ENCODE peak calls at places on chromosomes 7 and 10, in seven cellular contexts. One of them, this sample, is unnamed.
A peak's percentile ranks its signal among the peaks of the same experiment; 100 is the strongest.

GRCh38 chr10:12606461-12606860 is 257.1 kb downstream of the CAMK1D start:
- DNase-seq in right lobe of liver: no peak
- DNase-seq in GM12878: no peak
- DNase-seq in stomach: no peak
- DNase-seq in ovary: no peak
- DNase-seq in sigmoid colon: no peak
- DNase-seq in uterus: no peak
- DNase-seq in this sample: no peak

GRCh38 chr7:137006293-137006692 is 137.8 kb downstream of the CHRM2 start:
- DNase-seq in right lobe of liver: no peak
- DNase-seq in GM12878: no peak
- DNase-seq in stomach: no peak
- DNase-seq in ovary: no peak
- DNase-seq in sigmoid colon: no peak
- DNase-seq in uterus: no peak
- DNase-seq in this sample: no peak

GRCh38 chr10:129063212-129063611 is 403.8 kb upstream of the MGMT start:
- DNase-seq in right lobe of liver: no peak
- DNase-seq in GM12878: no peak
- DNase-seq in stomach: no peak
- DNase-seq in ovary: no peak
- DNase-seq in sigmoid colon: no peak
- DNase-seq in uterus: no peak
- DNase-seq in this sample: no peak

GRCh38 chr7:134885967-134886352 is 100.3 kb upstream of the AGBL3 start:
- DNase-seq in right lobe of liver: no peak
- DNase-seq in GM12878: no peak
- DNase-seq in stomach: no peak
- DNase-seq in ovary: no peak
- DNase-seq in sigmoid colon: no peak
- DNase-seq in uterus: no peak
- DNase-seq in this sample: no peak

GRCh38 chr10:111295788-111296187 is 219.0 kb downstream of the ADRA2A start:
- DNase-seq in right lobe of liver: no peak
- DNase-seq in GM12878: no peak
- DNase-seq in stomach: no peak
- DNase-seq in ovary: no peak
- DNase-seq in sigmoid colon: no peak
- DNase-seq in uterus: no peak
- DNase-seq in this sample: no peak

GRCh38 chr7:29796181-29796580 is 10.1 kb upstream of the WIPF3 start:
- DNase-seq in right lobe of liver: no peak
- DNase-seq in GM12878: no peak
- DNase-seq in stomach: no peak
- DNase-seq in ovary: no peak
- DNase-seq in sigmoid colon: no peak
- DNase-seq in uterus: no peak
- DNase-seq in this sample: no peak

GRCh38 chr7:131723926-131724325 is 167.5 kb upstream of the PODXL start:
- DNase-seq in right lobe of liver: no peak
- DNase-seq in GM12878: no peak
- DNase-seq in stomach: no peak
- DNase-seq in ovary: no peak
- DNase-seq in sigmoid colon: no peak
- DNase-seq in uterus: no peak
- DNase-seq in this sample: no peak

GRCh38 chr7:108598153-108598552 is 28.5 kb downstream of the DNAJB9 start:
- DNase-seq in right lobe of liver: no peak
- DNase-seq in GM12878: no peak
- DNase-seq in stomach: no peak
- DNase-seq in ovary: no peak
- DNase-seq in sigmoid colon: no peak
- DNase-seq in uterus: no peak
- DNase-seq in this sample: no peak

GRCh38 chr7:77321300-77321699 is 94.8 kb downstream of the GSAP start:
- DNase-seq in right lobe of liver: no peak
- DNase-seq in GM12878: no peak
- DNase-seq in stomach: no peak
- DNase-seq in ovary: no peak
- DNase-seq in sigmoid colon: no peak
- DNase-seq in uterus: no peak
- DNase-seq in this sample: no peak

GRCh38 chr10:53786236-53786635 is 1013.7 kb upstream of the MBL2 start:
- DNase-seq in right lobe of liver: no peak
- DNase-seq in GM12878: no peak
- DNase-seq in stomach: no peak
- DNase-seq in ovary: no peak
- DNase-seq in sigmoid colon: no peak
- DNase-seq in uterus: no peak
- DNase-seq in this sample: peak; percentile 5

GRCh38 chr10:49655099-49655498 is 24.4 kb upstream of the C10orf53 start:
- DNase-seq in right lobe of liver: no peak
- DNase-seq in GM12878: no peak
- DNase-seq in stomach: peak; percentile 17
- DNase-seq in ovary: no peak
- DNase-seq in sigmoid colon: no peak
- DNase-seq in uterus: no peak
- DNase-seq in this sample: no peak

GRCh38 chr10:12412671-12413368 is 63.5 kb downstream of the CAMK1D start:
- DNase-seq in right lobe of liver: no peak
- DNase-seq in GM12878: no peak
- DNase-seq in stomach: no peak
- DNase-seq in ovary: no peak
- DNase-seq in sigmoid colon: no peak
- DNase-seq in uterus: no peak
- DNase-seq in this sample: no peak

GRCh38 chr7:154968336-154969001 is 34.5 kb downstream of the PAXIP1 start:
- DNase-seq in right lobe of liver: no peak
- DNase-seq in GM12878: no peak
- DNase-seq in stomach: no peak
- DNase-seq in ovary: no peak
- DNase-seq in sigmoid colon: no peak
- DNase-seq in uterus: no peak
- DNase-seq in this sample: no peak

GRCh38 chr7:1538544-1539345 is 8.2 kb downstream of the MAFK start:
- DNase-seq in right lobe of liver: no peak
- DNase-seq in GM12878: no peak
- DNase-seq in stomach: no peak
- DNase-seq in ovary: no peak
- DNase-seq in sigmoid colon: peak; percentile 75
- DNase-seq in uterus: no peak
- DNase-seq in this sample: no peak

GRCh38 chr7:1535695-1536094 is 5.2 kb downstream of the MAFK start:
- DNase-seq in right lobe of liver: peak; percentile 24
- DNase-seq in GM12878: no peak
- DNase-seq in stomach: no peak
- DNase-seq in ovary: no peak
- DNase-seq in sigmoid colon: peak; percentile 67
- DNase-seq in uterus: no peak
- DNase-seq in this sample: no peak

GRCh38 chr7:1536105-1536767 is 5.7 kb downstream of the MAFK start:
- DNase-seq in right lobe of liver: peak; percentile 26
- DNase-seq in GM12878: no peak
- DNase-seq in stomach: no peak
- DNase-seq in ovary: no peak
- DNase-seq in sigmoid colon: peak; percentile 66
- DNase-seq in uterus: peak; percentile 21
- DNase-seq in this sample: no peak

GRCh38 chr7:1537631-1538412 is 7.3 kb downstream of the MAFK start:
- DNase-seq in right lobe of liver: peak; percentile 80
- DNase-seq in GM12878: no peak
- DNase-seq in stomach: peak; percentile 81
- DNase-seq in ovary: peak; percentile 99
- DNase-seq in sigmoid colon: peak; percentile 96
- DNase-seq in uterus: peak; percentile 99
- DNase-seq in this sample: peak; percentile 84

DNA sequence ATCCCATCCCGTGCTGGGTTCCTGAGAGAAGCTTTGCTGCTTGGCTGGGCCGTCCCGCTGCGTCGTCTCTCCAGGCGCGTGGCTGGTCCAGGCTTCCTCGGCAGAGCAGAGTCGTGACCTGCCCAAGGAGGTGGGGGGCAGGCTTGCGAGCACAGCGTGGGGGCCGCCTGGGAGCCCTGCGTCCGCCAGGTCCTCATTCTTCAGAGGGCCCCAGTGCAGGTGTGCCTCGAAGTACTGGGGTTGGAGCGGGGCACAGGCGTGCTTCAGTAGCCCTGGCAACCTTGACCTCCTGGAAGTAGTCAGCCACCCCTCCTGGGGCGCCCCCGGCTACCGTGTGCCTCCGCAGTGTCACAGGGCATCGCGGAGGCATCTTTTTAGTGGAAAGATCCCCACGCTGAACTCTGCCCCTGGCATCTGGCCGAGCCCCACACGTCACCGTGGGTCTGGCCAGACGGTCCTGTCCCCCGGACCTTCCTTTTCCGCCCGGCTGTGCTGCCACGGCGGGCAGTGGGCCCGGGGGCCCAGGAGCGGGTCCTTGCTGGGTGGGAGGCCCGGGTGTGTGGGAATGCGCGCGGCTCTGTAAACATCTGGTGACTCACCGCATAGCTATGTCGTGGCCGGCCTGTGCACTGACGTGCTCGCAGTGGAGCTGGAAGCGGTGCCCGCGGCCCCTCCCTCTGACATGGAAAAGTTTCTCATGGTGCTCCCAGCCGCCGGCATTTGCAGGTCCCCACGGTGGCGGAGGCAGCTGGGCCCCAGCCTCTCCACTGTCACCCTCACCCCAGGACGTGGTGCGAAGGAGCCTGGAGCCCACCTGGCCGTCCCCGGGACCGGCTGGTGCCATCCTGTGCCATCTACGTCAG is 6.5 kb downstream of the MAFK start:
- DNase-seq in right lobe of liver: peak; percentile 96
- DNase-seq in GM12878: no peak
- DNase-seq in stomach: peak; percentile 96
- DNase-seq in ovary: peak; percentile 98
- DNase-seq in sigmoid colon: peak; percentile 99
- DNase-seq in uterus: peak; percentile 97
- DNase-seq in this sample: peak; percentile 16
- TF ChIP-seq POLR2A in right lobe of liver: peak; percentile 80
- TF ChIP-seq POLR2A in GM12878: no peak
- TF ChIP-seq POLR2A in stomach: peak; percentile 31
- TF ChIP-seq POLR2A in ovary: peak; percentile 42
- TF ChIP-seq POLR2A in sigmoid colon: peak; percentile 59
- TF ChIP-seq POLR2A in uterus: peak; percentile 78
- TF ChIP-seq POLR2A in this sample: no peak

DNA sequence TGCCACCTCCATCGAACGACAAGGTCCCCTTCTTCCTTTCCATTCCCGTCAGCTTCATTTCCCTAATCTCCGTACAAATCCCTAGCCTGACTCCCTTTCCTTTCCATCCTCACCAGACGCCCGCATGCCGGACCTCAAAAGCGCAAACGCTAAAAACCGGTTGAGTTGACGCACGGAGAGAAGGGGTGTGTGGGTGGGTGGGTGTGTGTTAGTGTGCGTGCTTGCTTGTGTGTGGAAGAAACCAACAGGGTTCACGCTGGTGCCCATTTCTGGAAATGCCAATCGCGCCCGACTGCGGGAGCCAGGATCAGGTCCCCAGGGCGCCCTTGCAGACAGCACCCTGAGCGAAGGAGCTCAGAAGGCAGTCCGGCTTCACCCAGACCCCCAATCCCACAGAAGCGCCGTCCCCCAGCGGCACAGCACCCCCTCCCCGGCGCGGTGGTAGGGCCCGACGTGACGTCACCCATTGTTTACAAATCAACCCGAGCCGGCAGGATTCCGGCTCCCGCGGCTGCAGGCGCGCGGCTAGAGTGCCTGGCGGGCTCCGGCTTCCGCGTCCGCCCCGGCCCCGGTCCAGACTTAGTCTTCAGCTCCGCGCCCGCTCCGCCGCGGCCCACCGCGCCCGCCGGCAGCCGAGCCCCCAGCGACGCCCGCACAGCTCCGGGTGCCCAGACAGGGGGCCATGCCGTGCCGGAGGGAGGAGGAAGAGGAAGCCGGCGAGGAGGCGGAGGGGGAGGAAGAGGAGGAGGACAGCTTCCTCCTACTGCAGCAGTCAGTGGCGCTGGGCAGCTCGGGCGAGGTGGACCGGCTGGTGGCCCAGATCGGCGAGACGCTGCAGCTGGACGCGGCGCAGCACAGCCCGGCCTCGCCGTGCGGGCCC is at the start of gene FRAT1:
- DNase-seq in right lobe of liver: peak; percentile 92
- DNase-seq in GM12878: peak; percentile 43
- DNase-seq in stomach: peak; percentile 94
- DNase-seq in ovary: peak; percentile 94
- DNase-seq in sigmoid colon: peak; percentile 94
- DNase-seq in uterus: peak; percentile 87
- DNase-seq in this sample: peak; percentile 95
- TF ChIP-seq POLR2A in right lobe of liver: peak; percentile 97
- TF ChIP-seq POLR2A in GM12878: peak; percentile 73
- TF ChIP-seq POLR2A in stomach: no peak
- TF ChIP-seq POLR2A in ovary: peak; percentile 75
- TF ChIP-seq POLR2A in sigmoid colon: peak; percentile 33
- TF ChIP-seq POLR2A in uterus: peak; percentile 84
- TF ChIP-seq POLR2A in this sample: peak; percentile 81

DNA sequence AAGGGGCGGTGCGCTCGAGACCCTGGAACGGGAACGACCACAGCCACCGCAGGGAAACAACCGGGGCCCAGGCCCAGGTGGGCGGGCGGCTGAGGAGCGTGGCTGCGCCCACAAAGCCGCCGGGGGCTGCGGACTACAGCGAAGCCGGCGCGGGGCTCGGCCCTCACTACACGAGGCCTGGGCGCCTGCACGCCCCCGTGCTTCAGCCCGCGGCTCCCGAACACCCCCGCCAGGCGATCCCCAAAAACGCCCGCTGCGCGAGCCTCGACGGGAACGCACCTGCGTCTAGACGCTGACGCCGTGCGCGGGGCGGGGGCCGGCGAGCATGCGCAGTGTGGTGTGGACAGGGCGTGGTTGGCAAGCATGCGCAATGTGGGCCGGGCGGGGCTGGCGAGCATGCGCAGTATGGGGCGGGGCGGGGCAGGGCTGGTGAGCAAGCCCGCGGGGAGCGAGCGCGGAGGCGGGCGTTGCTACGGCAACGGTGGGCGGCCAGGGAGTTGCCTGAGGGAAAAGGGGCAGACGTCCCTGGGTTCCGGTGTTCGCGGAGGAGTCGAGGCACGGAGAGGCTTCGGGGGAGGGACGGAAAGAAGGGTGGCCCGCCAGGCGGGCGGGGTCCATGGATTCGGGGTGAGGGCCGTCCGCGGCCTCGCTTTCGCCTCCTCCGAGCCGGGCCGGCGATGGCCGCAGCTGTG is at the start of gene RNF32:
- DNase-seq in right lobe of liver: peak; percentile 97
- DNase-seq in GM12878: peak; percentile 82
- DNase-seq in stomach: peak; percentile 98
- DNase-seq in ovary: peak; percentile 95
- DNase-seq in sigmoid colon: peak; percentile 95
- DNase-seq in uterus: peak; percentile 81
- DNase-seq in this sample: peak; percentile 98
- TF ChIP-seq POLR2A in right lobe of liver: peak; percentile 67
- TF ChIP-seq POLR2A in GM12878: peak; percentile 86
- TF ChIP-seq POLR2A in stomach: no peak
- TF ChIP-seq POLR2A in ovary: peak; percentile 41
- TF ChIP-seq POLR2A in sigmoid colon: no peak
- TF ChIP-seq POLR2A in uterus: peak; percentile 48
- TF ChIP-seq POLR2A in this sample: peak; percentile 75

DNA sequence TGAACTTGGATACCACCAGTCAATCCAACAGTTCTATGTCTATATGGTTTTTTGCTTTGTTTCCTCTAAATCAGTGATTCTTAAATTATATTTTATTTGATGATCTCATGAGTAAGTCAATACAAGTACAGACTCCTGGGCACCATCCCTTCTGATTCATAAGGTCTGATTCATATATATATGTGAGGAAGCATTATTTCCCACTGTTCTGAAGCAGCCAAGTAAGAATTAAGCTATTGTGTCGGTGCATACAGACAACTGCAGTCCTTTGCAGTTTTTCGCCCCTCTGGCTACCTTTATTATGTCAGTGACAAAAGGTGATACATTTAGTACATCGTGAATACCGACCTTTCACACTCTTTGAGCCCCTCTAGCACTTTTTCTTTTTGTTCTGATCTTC is 1079.7 kb upstream of the C7orf33 start:
- DNase-seq in right lobe of liver: no peak
- DNase-seq in GM12878: no peak
- DNase-seq in stomach: no peak
- DNase-seq in ovary: no peak
- DNase-seq in sigmoid colon: no peak
- DNase-seq in uterus: no peak
- DNase-seq in this sample: no peak
- TF ChIP-seq POLR2A in right lobe of liver: no peak
- TF ChIP-seq POLR2A in GM12878: no peak
- TF ChIP-seq POLR2A in stomach: no peak
- TF ChIP-seq POLR2A in ovary: no peak
- TF ChIP-seq POLR2A in sigmoid colon: no peak
- TF ChIP-seq POLR2A in uterus: no peak
- TF ChIP-seq POLR2A in this sample: no peak

This sample was measured in erythroblast.